ENCODE peak calls at places on chromosomes 4 and X, in ten cellular contexts. One of them, this sample, is unnamed.

GRCh38 chrX:22389544-22390243 is 117.0 kb downstream of the CBLL2 start:
- DNase-seq in upper lobe of right lung: no peak
- DNase-seq in kidney: no peak
- DNase-seq in lung: no peak
- DNase-seq in stomach: no peak
- DNase-seq in naive thymus-derived CD4-positive, alpha-beta T cell: no peak
- DNase-seq in cardiac muscle cell: peak; percentile 16
- DNase-seq in lower lobe of right lung: no peak
- DNase-seq in H9: no peak
- DNase-seq in uterus: peak; percentile 34
- DNase-seq in this sample: peak; percentile 73

GRCh38 chrX:93673056-93673868 is at the start of gene NAP1L3:
- DNase-seq in uterus: peak; percentile 63
- DNase-seq in upper lobe of right lung: peak; percentile 63
- DNase-seq in cardiac muscle cell: peak; percentile 78
- DNase-seq in naive thymus-derived CD4-positive, alpha-beta T cell: peak; percentile 59
- DNase-seq in lower lobe of right lung: peak; percentile 50
- DNase-seq in stomach: peak; percentile 44
- DNase-seq in kidney: peak; percentile 82
- DNase-seq in H9: peak; percentile 92
- DNase-seq in lung: peak; percentile 51
- DNase-seq in this sample: peak; percentile 42

GRCh38 chr4:149522031-149522430 is 293.6 kb downstream of the IQCM start:
- DNase-seq in lower lobe of right lung: no peak
- DNase-seq in lung: no peak
- DNase-seq in H9: no peak
- DNase-seq in uterus: no peak
- DNase-seq in cardiac muscle cell: no peak
- DNase-seq in naive thymus-derived CD4-positive, alpha-beta T cell: no peak
- DNase-seq in stomach: no peak
- DNase-seq in kidney: no peak
- DNase-seq in upper lobe of right lung: no peak
- DNase-seq in this sample: no peak

GRCh38 chr4:169993531-169993930 is 32.7 kb downstream of the MFAP3L start:
- DNase-seq in naive thymus-derived CD4-positive, alpha-beta T cell: no peak
- DNase-seq in lower lobe of right lung: no peak
- DNase-seq in kidney: no peak
- DNase-seq in cardiac muscle cell: no peak
- DNase-seq in upper lobe of right lung: no peak
- DNase-seq in stomach: no peak
- DNase-seq in H9: no peak
- DNase-seq in uterus: no peak
- DNase-seq in lung: no peak
- DNase-seq in this sample: no peak

GRCh38 chr4:76550966-76551780 is 116.1 kb downstream of the SHROOM3 start:
- DNase-seq in lung: no peak
- DNase-seq in upper lobe of right lung: no peak
- DNase-seq in stomach: no peak
- DNase-seq in kidney: no peak
- DNase-seq in cardiac muscle cell: peak; percentile 57
- DNase-seq in naive thymus-derived CD4-positive, alpha-beta T cell: no peak
- DNase-seq in lower lobe of right lung: no peak
- DNase-seq in uterus: no peak
- DNase-seq in H9: no peak
- DNase-seq in this sample: peak; percentile 77

GRCh38 chrX:276588-277171 is 4.5 kb upstream of the PLCXD1 start:
- DNase-seq in cardiac muscle cell: peak; percentile 37
- DNase-seq in uterus: no peak
- DNase-seq in upper lobe of right lung: peak; percentile 82
- DNase-seq in lung: no peak
- DNase-seq in naive thymus-derived CD4-positive, alpha-beta T cell: no peak
- DNase-seq in H9: no peak
- DNase-seq in stomach: peak; percentile 67
- DNase-seq in lower lobe of right lung: peak; percentile 77
- DNase-seq in kidney: peak; percentile 77
- DNase-seq in this sample: peak; percentile 26

GRCh38 chr4:18931643-18932373 is 910.3 kb upstream of the LCORL start:
- DNase-seq in stomach: no peak
- DNase-seq in lung: no peak
- DNase-seq in cardiac muscle cell: no peak
- DNase-seq in uterus: no peak
- DNase-seq in upper lobe of right lung: no peak
- DNase-seq in naive thymus-derived CD4-positive, alpha-beta T cell: no peak
- DNase-seq in kidney: no peak
- DNase-seq in lower lobe of right lung: no peak
- DNase-seq in H9: no peak
- DNase-seq in this sample: no peak

GRCh38 chr4:24625091-24625490 is 40.7 kb upstream of the DHX15 start:
- DNase-seq in lower lobe of right lung: no peak
- DNase-seq in kidney: no peak
- DNase-seq in cardiac muscle cell: no peak
- DNase-seq in stomach: no peak
- DNase-seq in lung: no peak
- DNase-seq in uterus: no peak
- DNase-seq in H9: no peak
- DNase-seq in naive thymus-derived CD4-positive, alpha-beta T cell: no peak
- DNase-seq in upper lobe of right lung: no peak
- DNase-seq in this sample: no peak

GRCh38 chr4:74311696-74312313 is 3.5 kb downstream of the EPGN start:
- DNase-seq in naive thymus-derived CD4-positive, alpha-beta T cell: peak; percentile 28
- DNase-seq in kidney: no peak
- DNase-seq in uterus: no peak
- DNase-seq in cardiac muscle cell: peak; percentile 82
- DNase-seq in lung: no peak
- DNase-seq in lower lobe of right lung: no peak
- DNase-seq in upper lobe of right lung: no peak
- DNase-seq in stomach: no peak
- DNase-seq in H9: no peak
- DNase-seq in this sample: peak; percentile 44

GRCh38 chr4:985123-985830 is 1.6 kb upstream of the IDUA start:
- DNase-seq in upper lobe of right lung: peak; percentile 94
- DNase-seq in naive thymus-derived CD4-positive, alpha-beta T cell: peak; percentile 50
- DNase-seq in kidney: peak; percentile 92
- DNase-seq in H9: peak; percentile 88
- DNase-seq in lower lobe of right lung: peak; percentile 90
- DNase-seq in lung: peak; percentile 74
- DNase-seq in stomach: peak; percentile 88
- DNase-seq in uterus: no peak
- DNase-seq in cardiac muscle cell: peak; percentile 53
- DNase-seq in this sample: no peak

GRCh38 chrX:107563851-107564250 is 64.5 kb upstream of the PRPS1 start:
- DNase-seq in naive thymus-derived CD4-positive, alpha-beta T cell: no peak
- DNase-seq in upper lobe of right lung: no peak
- DNase-seq in stomach: no peak
- DNase-seq in lower lobe of right lung: no peak
- DNase-seq in H9: peak; percentile 90
- DNase-seq in kidney: no peak
- DNase-seq in uterus: no peak
- DNase-seq in lung: no peak
- DNase-seq in cardiac muscle cell: no peak
- DNase-seq in this sample: no peak

GRCh38 chrX:78316310-78316709 is 11.1 kb downstream of the CYSLTR1 start:
- DNase-seq in uterus: no peak
- DNase-seq in cardiac muscle cell: no peak
- DNase-seq in lung: no peak
- DNase-seq in upper lobe of right lung: no peak
- DNase-seq in H9: no peak
- DNase-seq in kidney: no peak
- DNase-seq in naive thymus-derived CD4-positive, alpha-beta T cell: no peak
- DNase-seq in lower lobe of right lung: no peak
- DNase-seq in stomach: no peak
- DNase-seq in this sample: no peak

GRCh38 chr4:13907255-13907751 is 279.8 kb upstream of the BOD1L1 start:
- DNase-seq in stomach: no peak
- DNase-seq in lower lobe of right lung: no peak
- DNase-seq in upper lobe of right lung: no peak
- DNase-seq in cardiac muscle cell: peak; percentile 91
- DNase-seq in lung: no peak
- DNase-seq in H9: no peak
- DNase-seq in naive thymus-derived CD4-positive, alpha-beta T cell: no peak
- DNase-seq in kidney: no peak
- DNase-seq in uterus: no peak
- DNase-seq in this sample: peak; percentile 68

GRCh38 chr4:153065286-153065685 is 129.2 kb downstream of the FHDC1 start:
- DNase-seq in H9: no peak
- DNase-seq in uterus: no peak
- DNase-seq in naive thymus-derived CD4-positive, alpha-beta T cell: no peak
- DNase-seq in lung: no peak
- DNase-seq in cardiac muscle cell: no peak
- DNase-seq in upper lobe of right lung: no peak
- DNase-seq in lower lobe of right lung: no peak
- DNase-seq in kidney: no peak
- DNase-seq in stomach: peak; percentile 76
- DNase-seq in this sample: no peak

GRCh38 chr4:48904101-48904500 is 2.5 kb downstream of the OCIAD2 start:
- DNase-seq in H9: no peak
- DNase-seq in uterus: no peak
- DNase-seq in kidney: no peak
- DNase-seq in lower lobe of right lung: no peak
- DNase-seq in lung: no peak
- DNase-seq in upper lobe of right lung: no peak
- DNase-seq in naive thymus-derived CD4-positive, alpha-beta T cell: no peak
- DNase-seq in cardiac muscle cell: no peak
- DNase-seq in stomach: no peak
- DNase-seq in this sample: no peak

GRCh38 chrX:130094712-130095111 is 15.6 kb downstream of the ELF4 start:
- DNase-seq in H9: no peak
- DNase-seq in stomach: no peak
- DNase-seq in lower lobe of right lung: no peak
- DNase-seq in uterus: no peak
- DNase-seq in kidney: no peak
- DNase-seq in cardiac muscle cell: no peak
- DNase-seq in naive thymus-derived CD4-positive, alpha-beta T cell: no peak
- DNase-seq in upper lobe of right lung: no peak
- DNase-seq in lung: no peak
- DNase-seq in this sample: no peak

DNA sequence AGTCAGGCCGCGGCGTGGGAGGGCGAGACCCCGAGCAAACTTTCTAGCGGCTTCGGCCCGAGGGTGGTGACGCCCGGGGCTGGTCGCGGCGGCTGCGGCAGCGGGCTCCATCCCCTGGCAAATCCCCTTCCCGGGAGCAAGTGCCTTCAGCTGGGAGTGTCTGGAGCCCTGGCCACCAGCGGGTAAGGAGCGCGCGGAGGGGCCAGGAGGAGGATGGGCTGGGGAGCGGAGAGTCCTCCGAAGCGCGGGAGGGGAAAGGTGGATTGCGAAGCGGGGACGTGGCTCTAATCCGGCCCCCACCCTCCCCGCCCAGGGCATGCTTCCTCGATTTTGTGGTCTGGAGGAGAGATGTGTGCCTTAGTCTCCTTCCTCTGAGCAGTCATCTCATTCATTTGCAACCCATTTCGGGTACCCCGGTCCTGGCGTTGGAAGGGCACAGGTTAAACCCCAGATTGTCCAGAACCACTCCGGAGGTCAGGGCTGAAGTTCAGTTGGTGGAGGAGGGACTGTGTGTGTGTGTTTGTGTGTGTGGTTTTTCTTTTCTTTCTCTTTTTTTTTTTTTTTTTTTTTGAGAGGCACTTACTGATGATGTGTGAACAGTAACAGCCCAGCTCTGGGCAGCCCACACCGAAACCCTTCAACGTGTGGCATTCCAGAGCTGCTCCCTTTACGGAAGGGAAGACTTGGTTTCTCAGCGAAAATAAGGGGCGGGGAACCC is 499 bp downstream of the SGMS2 start:
- DNase-seq in lung: peak; percentile 69
- DNase-seq in cardiac muscle cell: peak; percentile 65
- DNase-seq in naive thymus-derived CD4-positive, alpha-beta T cell: no peak
- DNase-seq in uterus: peak; percentile 46
- DNase-seq in stomach: peak; percentile 43
- DNase-seq in kidney: peak; percentile 87
- DNase-seq in upper lobe of right lung: peak; percentile 89
- DNase-seq in H9: peak; percentile 48
- DNase-seq in lower lobe of right lung: peak; percentile 83
- DNase-seq in this sample: peak; percentile 64
- H3K27ac ChIP-seq in lung: peak overlapping the region; percentile 97
- H3K27ac ChIP-seq in cardiac muscle cell: no peak overlapping the region
- H3K27ac ChIP-seq in naive thymus-derived CD4-positive, alpha-beta T cell: no peak overlapping the region
- H3K27ac ChIP-seq in uterus: peak overlapping the region; percentile 91
- H3K27ac ChIP-seq in stomach: peak overlapping the region; percentile 96
- H3K27ac ChIP-seq in kidney: peak overlapping the region; percentile 92
- H3K27ac ChIP-seq in upper lobe of right lung: peak overlapping the region; percentile 94
- H3K27ac ChIP-seq in H9: no peak overlapping the region
- H3K27ac ChIP-seq in lower lobe of right lung: peak overlapping the region; percentile 94
- H3K27ac ChIP-seq in this sample: peak overlapping the region; percentile 73

DNA sequence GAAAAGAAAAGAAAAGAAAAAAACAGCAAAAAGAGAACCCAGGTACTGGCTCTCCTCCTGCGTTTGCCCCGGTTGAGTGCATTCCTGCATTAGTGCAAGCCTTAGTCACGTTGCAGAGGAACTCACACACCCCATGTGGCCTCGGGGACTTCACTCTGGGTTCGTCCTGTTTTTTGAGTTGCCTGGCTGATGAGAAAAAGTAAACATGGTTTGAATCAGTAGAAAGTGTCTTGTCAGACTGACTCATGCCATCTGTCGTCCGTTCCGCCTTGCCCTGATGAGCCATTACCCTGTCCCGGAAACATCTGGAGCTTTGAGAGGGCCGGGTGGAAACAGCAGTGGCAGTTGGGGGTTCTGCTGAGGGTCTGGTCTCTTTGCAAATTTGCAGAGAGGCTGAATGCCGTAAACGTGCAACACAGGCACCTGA is 16.3 kb downstream of the CD99 start:
- DNase-seq in upper lobe of right lung: no peak
- DNase-seq in cardiac muscle cell: peak; percentile 67
- DNase-seq in kidney: peak; percentile 82
- DNase-seq in lower lobe of right lung: no peak
- DNase-seq in uterus: no peak
- DNase-seq in H9: peak; percentile 76
- DNase-seq in naive thymus-derived CD4-positive, alpha-beta T cell: no peak
- DNase-seq in stomach: peak; percentile 28
- DNase-seq in lung: peak; percentile 55
- DNase-seq in this sample: peak; percentile 94
- H3K27ac ChIP-seq in upper lobe of right lung: peak overlapping the region; percentile 68
- H3K27ac ChIP-seq in cardiac muscle cell: peak overlapping the region; percentile 54
- H3K27ac ChIP-seq in kidney: no peak overlapping the region
- H3K27ac ChIP-seq in lower lobe of right lung: peak overlapping the region; percentile 29
- H3K27ac ChIP-seq in uterus: no peak overlapping the region
- H3K27ac ChIP-seq in H9: peak overlapping the region; percentile 18
- H3K27ac ChIP-seq in naive thymus-derived CD4-positive, alpha-beta T cell: no peak overlapping the region
- H3K27ac ChIP-seq in stomach: peak overlapping the region; percentile 71
- H3K27ac ChIP-seq in lung: peak overlapping the region; percentile 37
- H3K27ac ChIP-seq in this sample: peak overlapping the region; percentile 64

GRCh38 chr4:12761694-12762093 is 722.4 kb downstream of the RAB28 start:
- DNase-seq in lower lobe of right lung: no peak
- DNase-seq in lung: no peak
- DNase-seq in H9: no peak
- DNase-seq in kidney: no peak
- DNase-seq in stomach: no peak
- DNase-seq in uterus: no peak
- DNase-seq in cardiac muscle cell: no peak
- DNase-seq in naive thymus-derived CD4-positive, alpha-beta T cell: no peak
- DNase-seq in upper lobe of right lung: no peak
- DNase-seq in this sample: no peak
- H3K27ac ChIP-seq in lower lobe of right lung: no peak overlapping the region
- H3K27ac ChIP-seq in lung: no peak overlapping the region
- H3K27ac ChIP-seq in H9: no peak overlapping the region
- H3K27ac ChIP-seq in kidney: no peak overlapping the region
- H3K27ac ChIP-seq in stomach: no peak overlapping the region
- H3K27ac ChIP-seq in uterus: no peak overlapping the region
- H3K27ac ChIP-seq in cardiac muscle cell: no peak overlapping the region
- H3K27ac ChIP-seq in naive thymus-derived CD4-positive, alpha-beta T cell: no peak overlapping the region
- H3K27ac ChIP-seq in upper lobe of right lung: no peak overlapping the region
- H3K27ac ChIP-seq in this sample: no peak overlapping the region

GRCh38 chrX:38247051-38247450 is 26.4 kb upstream of the SRPX start:
- DNase-seq in uterus: no peak
- DNase-seq in cardiac muscle cell: no peak
- DNase-seq in lung: no peak
- DNase-seq in naive thymus-derived CD4-positive, alpha-beta T cell: no peak
- DNase-seq in kidney: no peak
- DNase-seq in lower lobe of right lung: no peak
- DNase-seq in H9: no peak
- DNase-seq in stomach: no peak
- DNase-seq in upper lobe of right lung: no peak
- DNase-seq in this sample: no peak
- H3K27ac ChIP-seq in uterus: no peak overlapping the region
- H3K27ac ChIP-seq in cardiac muscle cell: no peak overlapping the region
- H3K27ac ChIP-seq in lung: no peak overlapping the region
- H3K27ac ChIP-seq in naive thymus-derived CD4-positive, alpha-beta T cell: no peak overlapping the region
- H3K27ac ChIP-seq in kidney: no peak overlapping the region
- H3K27ac ChIP-seq in lower lobe of right lung: no peak overlapping the region
- H3K27ac ChIP-seq in H9: no peak overlapping the region
- H3K27ac ChIP-seq in stomach: no peak overlapping the region
- H3K27ac ChIP-seq in upper lobe of right lung: no peak overlapping the region
- H3K27ac ChIP-seq in this sample: no peak overlapping the region

This sample was measured in SJSA1.